ENCODE peak calls at places on chromosomes 16 and 17, in nine cellular contexts. U is GM23338, B is HCT116, W is Panc1, X is A549, R is SK-N-SH, K is K562, N is HepG2, L is GM12878. M is an unnamed sample.

GRCh38 chr16:19113577-19114358 is at the start of gene ITPRIPL2:
- DNase-seq in L (no peak), N (peak), R (peak), U (peak), W (peak), X (peak), B (peak), K (peak), M (no peak)

GRCh38 chr17:48241131-48241591 is 133.6 kb downstream of the SNX11 start:
- DNase-seq in R (no peak), L (peak), U (no peak), X (peak), W (peak), K (peak), B (peak), N (no peak), M (peak)

GRCh38 chr17:57008958-57009357 is 31.0 kb downstream of the SCPEP1 start:
- DNase-seq in L (no peak), U (no peak), B (no peak), X (no peak), N (no peak), R (no peak), K (no peak), W (no peak), M (no peak)

GRCh38 chr17:55607736-55608341 is 96.6 kb upstream of the SMIM36 start:
- DNase-seq in X (peak), K (no peak), N (no peak), B (no peak), R (no peak), L (no peak), W (no peak), U (no peak), M (no peak)

GRCh38 chr17:41521574-41522261 is 3.0 kb upstream of the KRT15 start:
- DNase-seq in X (peak), U (peak), B (peak), R (no peak), W (peak), N (peak), K (peak), L (no peak), M (no peak)

GRCh38 chr16:73527191-73527590 is 479.3 kb upstream of the ZFHX3 start:
- DNase-seq in L (no peak), X (peak), K (no peak), W (no peak), U (no peak), B (no peak), N (no peak), R (no peak), M (no peak)

GRCh38 chr17:6994666-6995246 is 1.1 kb upstream of the ALOX12 start:
- DNase-seq in W (no peak), K (no peak), U (no peak), L (no peak), N (no peak), X (no peak), R (no peak), B (no peak), M (no peak)

GRCh38 chr16:69772560-69773254 is 10.6 kb downstream of the WWP2 start:
- DNase-seq in N (no peak), R (no peak), B (no peak), W (no peak), U (no peak), L (no peak), X (no peak), K (no peak), M (no peak)

GRCh38 chr16:68000024-68000423 is 740 bp upstream of the DPEP2 start:
- DNase-seq in L (no peak), W (no peak), U (no peak), K (no peak), X (no peak), B (no peak), R (no peak), N (no peak), M (no peak)

GRCh38 chr17:7438050-7438614 is 1.2 kb upstream of the FGF11 start:
- DNase-seq in K (peak), U (peak), B (no peak), N (no peak), X (no peak), R (no peak), L (no peak), W (no peak), M (peak)

GRCh38 chr17:19787733-19788357 is 39.7 kb upstream of the ALDH3A1 start:
- DNase-seq in W (no peak), N (no peak), X (no peak), L (no peak), U (no peak), K (no peak), R (no peak), B (no peak), M (no peak)

GRCh38 chr17:43471801-43472200 is 12.0 kb upstream of the DHX8 start:
- DNase-seq in B (no peak), N (no peak), U (no peak), K (no peak), W (no peak), L (no peak), R (no peak), X (no peak), M (no peak)

GRCh38 chr17:38333635-38334295 is 10.0 kb downstream of the GPR179 start:
- DNase-seq in U (peak), B (no peak), W (no peak), X (peak), K (peak), L (no peak), N (peak), R (peak), M (no peak)

GRCh38 chr17:35793257-35793656 is 2.2 kb downstream of the MMP28 start:
- DNase-seq in W (no peak), L (no peak), R (no peak), N (no peak), U (no peak), K (no peak), B (no peak), X (no peak), M (no peak)

GRCh38 chr17:59121901-59122480 is 15.3 kb upstream of the TRIM37 start:
- DNase-seq in N (no peak), K (no peak), B (no peak), L (no peak), U (no peak), X (no peak), R (no peak), W (no peak), M (no peak)

GRCh38 chr16:71846443-71846842 is 667 bp downstream of the ATXN1L start:
- DNase-seq in R (peak), X (no peak), L (no peak), N (no peak), U (peak), W (no peak), B (no peak), K (no peak), M (peak)

GRCh38 chr17:57735707-57736106 is 9.4 kb downstream of the CCDC182 start:
- DNase-seq in U (peak), K (no peak), L (no peak), N (peak), W (no peak), B (peak), R (peak), X (peak), M (peak)

GRCh38 chr17:41530062-41531048 is 2.2 kb upstream of the KRT19 start:
- DNase-seq in N (peak), B (peak), U (no peak), W (no peak), L (no peak), X (peak), K (peak), R (peak), M (no peak)

GRCh38 chr17:34822007-34822737 is 139.1 kb downstream of the CCT6B start:
- DNase-seq in W (no peak), K (no peak), B (no peak), U (no peak), N (no peak), X (no peak), R (peak), L (no peak), M (no peak)

GRCh38 chr16:74083582-74083981 is 213.0 kb upstream of the PSMD7 start:
- DNase-seq in X (no peak), U (no peak), N (no peak), W (no peak), R (no peak), L (no peak), K (no peak), B (no peak), M (no peak)

DNA sequence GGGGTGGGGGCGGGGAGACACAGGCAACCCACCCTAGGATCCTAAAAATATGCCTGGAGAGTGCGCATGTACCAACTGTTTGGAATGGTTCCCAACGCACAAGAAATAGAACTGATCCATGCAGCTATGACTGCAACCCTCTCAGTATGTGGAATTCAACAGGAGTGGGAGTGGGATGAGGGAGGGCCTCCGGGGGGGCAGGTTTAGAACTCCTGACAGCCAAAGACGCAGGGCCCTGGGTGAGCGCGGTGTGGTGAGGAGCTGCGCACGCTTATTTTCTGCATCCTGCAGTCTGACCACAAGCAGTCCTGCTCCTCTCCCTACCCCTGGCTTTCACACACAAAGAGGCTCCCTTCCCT is 1.2 kb upstream of the P2RX5 start:
- DNase-seq in L (no peak), X (no peak), N (no peak), W (no peak), U (no peak), K (no peak), B (no peak), R (no peak), M (no peak)
- TF ChIP-seq REST in L (no peak), X (no peak), N (no peak), W (no peak), U (no peak), K (no peak), B (no peak), R (no peak), M (no peak)

GRCh38 chr17:78488867-78489634 is 88.1 kb downstream of the DNAH17 start:
- DNase-seq in R (no peak), N (no peak), U (peak), X (peak), L (no peak), W (no peak), K (no peak), B (no peak), M (no peak)
- TF ChIP-seq REST in R (no peak), N (no peak), U (no peak), X (no peak), L (no peak), W (no peak), K (no peak), B (no peak), M (no peak)

DNA sequence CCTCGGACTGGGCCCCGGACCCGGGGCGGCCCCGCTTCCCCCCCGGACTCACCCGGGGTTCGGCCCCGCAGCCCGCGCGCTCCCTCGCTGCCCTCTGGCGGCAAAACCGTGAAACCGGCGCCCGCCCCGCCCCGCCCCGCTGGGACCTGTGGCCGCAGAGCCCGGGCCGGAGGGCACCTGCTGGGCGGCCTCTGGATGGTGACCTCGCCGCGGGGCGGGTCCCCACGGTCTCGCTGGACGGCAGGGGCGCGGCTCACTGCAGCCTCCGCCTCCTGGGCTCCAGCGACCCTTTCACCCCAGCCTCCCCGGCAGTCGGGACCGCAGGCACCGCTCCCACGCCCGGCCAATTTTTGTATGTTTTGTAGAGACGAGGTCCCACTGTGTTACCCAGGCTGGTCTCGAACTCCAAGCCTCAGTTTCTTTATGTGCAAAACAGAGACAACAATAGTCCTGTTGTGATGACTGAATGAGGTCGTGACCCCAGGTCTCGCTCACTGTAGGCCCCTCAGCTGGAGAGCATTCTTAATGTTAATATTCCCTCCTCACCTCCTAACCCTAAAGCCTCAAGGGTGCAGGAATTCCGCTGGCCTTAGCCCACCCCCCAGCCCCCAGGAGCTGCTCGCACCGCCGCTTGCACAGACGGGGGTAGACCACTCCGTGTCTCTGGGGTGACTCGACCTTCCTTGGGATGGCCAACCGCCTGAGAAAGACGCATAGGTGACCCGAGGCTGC is 33.7 kb upstream of the RPH3AL start:
- DNase-seq in U (peak), W (no peak), N (peak), K (peak), R (peak), X (peak), L (no peak), B (peak), M (no peak)
- TF ChIP-seq REST in U (no peak), W (no peak), N (no peak), K (no peak), R (no peak), X (no peak), L (no peak), B (no peak), M (no peak)

GRCh38 chr17:78468366-78468765 is 89.9 kb downstream of the PGS1 start:
- DNase-seq in R (no peak), W (no peak), L (no peak), U (no peak), K (no peak), X (no peak), B (no peak), N (no peak), M (no peak)
- TF ChIP-seq REST in R (no peak), W (no peak), L (no peak), U (no peak), K (no peak), X (no peak), B (no peak), N (no peak), M (no peak)

GRCh38 chr16:50771366-50771765 is 29.5 kb downstream of the CYLD start:
- DNase-seq in N (no peak), X (no peak), W (no peak), B (no peak), K (no peak), R (no peak), U (no peak), L (no peak), M (no peak)

GRCh38 chr16:50776042-50776441 is 34.2 kb downstream of the CYLD start:
- DNase-seq in W (no peak), K (no peak), N (no peak), L (no peak), X (no peak), R (no peak), B (no peak), U (no peak), M (no peak)

GRCh38 chr16:50774405-50774804 is 32.5 kb downstream of the CYLD start:
- DNase-seq in X (no peak), U (no peak), K (no peak), N (no peak), L (no peak), B (no peak), R (no peak), W (no peak), M (no peak)

GRCh38 chr16:50778284-50779163 is 36.6 kb downstream of the CYLD start:
- DNase-seq in X (no peak), W (no peak), N (no peak), L (peak), U (no peak), B (no peak), R (no peak), K (no peak), M (no peak)

GRCh38 chr16:50774960-50775359 is 33.1 kb downstream of the CYLD start:
- DNase-seq in K (no peak), B (no peak), R (no peak), W (no peak), U (no peak), N (no peak), L (no peak), X (no peak), M (no peak)
- TF ChIP-seq REST in K (no peak), B (no peak), R (no peak), W (no peak), U (no peak), N (no peak), L (no peak), X (no peak), M (no peak)

GRCh38 chr16:86662195-86662594 is 83.8 kb downstream of the FOXL1 start:
- DNase-seq in R (no peak), K (no peak), N (no peak), U (no peak), X (no peak), W (no peak), B (no peak), L (no peak), M (no peak)
- TF ChIP-seq REST in R (no peak), K (no peak), N (no peak), U (no peak), X (no peak), W (no peak), B (no peak), L (no peak), M (no peak)

DNA sequence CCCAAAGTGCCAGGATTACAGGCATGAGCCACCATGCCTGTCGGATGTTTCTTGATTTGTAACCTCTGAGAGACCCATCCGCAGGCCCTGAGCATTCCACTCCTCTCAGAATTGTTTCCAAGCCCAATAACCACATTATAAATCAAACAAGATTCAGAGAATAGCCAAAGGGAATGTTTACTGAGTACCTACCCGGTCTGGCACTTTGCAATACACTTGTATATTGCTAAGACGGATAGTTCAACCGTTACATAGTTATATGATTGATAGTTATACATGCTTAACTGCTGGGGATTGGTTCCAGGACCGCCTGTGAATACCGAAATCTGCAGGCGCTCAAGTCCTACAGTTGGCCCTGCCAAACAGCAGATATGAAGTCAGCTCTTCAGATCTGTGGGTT is 3.0 kb upstream of the KAT8 start:
- DNase-seq in L (no peak), R (no peak), N (no peak), W (no peak), U (no peak), X (no peak), K (no peak), B (no peak), M (no peak)
- TF ChIP-seq REST in L (no peak), R (no peak), N (no peak), W (no peak), U (no peak), X (no peak), K (no peak), B (no peak), M (no peak)

DNA sequence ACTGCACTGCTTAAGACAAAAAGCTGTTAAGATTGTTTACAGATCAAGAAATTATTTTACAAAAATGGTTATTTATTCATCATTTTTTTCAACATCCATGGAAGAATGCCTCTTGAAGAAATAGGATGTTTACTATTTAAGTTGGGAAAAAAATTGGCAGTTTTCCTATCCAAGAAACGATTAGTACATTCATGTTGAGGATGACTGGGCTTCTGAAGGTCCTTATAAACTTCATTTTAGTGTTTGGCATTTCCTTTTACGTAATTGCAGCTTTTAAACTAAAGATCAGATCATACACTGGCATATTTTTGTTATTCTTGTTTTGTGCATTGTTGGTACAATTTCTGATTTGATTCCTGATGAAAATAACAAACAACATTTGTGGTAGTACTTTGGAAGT is 11.4 kb downstream of the KCNJ16 start:
- DNase-seq in X (no peak), U (no peak), N (no peak), L (no peak), B (no peak), K (no peak), R (no peak), W (no peak), M (no peak)
- TF ChIP-seq REST in X (no peak), U (no peak), N (no peak), L (no peak), B (no peak), K (no peak), R (no peak), W (no peak), M (no peak)

M was measured in HL-60.